ENCODE peak calls at places on chromosomes 2 and 18, in eight cellular contexts. P, D, C, S, F, I, N and M are unnamed samples.

GRCh38 chr2:12932192-12932591 is 215.5 kb downstream of the TRIB2 start:
- DNase-seq in P (no peak), D (no peak), C (no peak), S (no peak), F (no peak), I (no peak), N (no peak), M (no peak)

GRCh38 chr2:139177041-139177440 is 396.9 kb upstream of the NXPH2 start:
- DNase-seq in P (no peak), D (no peak), C (no peak), S (no peak), F (no peak), I (no peak), N (no peak), M (no peak)

GRCh38 chr2:48332286-48332685 is 197.7 kb upstream of the STON1 start:
- DNase-seq in P (no peak), D (no peak), C (no peak), S (no peak), F (no peak), I (peak; percentile 73), N (no peak), M (no peak)

GRCh38 chr18:10401930-10402329 is 52.5 kb upstream of the APCDD1 start:
- DNase-seq in P (no peak), D (no peak), C (no peak), S (no peak), F (no peak), I (no peak), N (no peak), M (no peak)

GRCh38 chr2:202768284-202768683 is 103.3 kb downstream of the ICA1L start:
- DNase-seq in P (no peak), D (no peak), C (no peak), S (no peak), F (no peak), I (no peak), N (no peak), M (no peak)

GRCh38 chr2:74688881-74689280 is 34.8 kb downstream of the SEMA4F start:
- DNase-seq in P (no peak), D (no peak), C (no peak), S (no peak), F (no peak), I (no peak), N (no peak), M (no peak)

GRCh38 chr2:186422226-186422625 is 63.8 kb upstream of the ZC3H15 start:
- DNase-seq in P (peak; percentile 83), D (no peak), C (no peak), S (no peak), F (peak; percentile 75), I (peak; percentile 96), N (no peak), M (peak; percentile 91)

GRCh38 chr2:45681675-45682074 is 30.2 kb downstream of the PRKCE start:
- DNase-seq in P (no peak), D (no peak), C (no peak), S (peak; percentile 79), F (no peak), I (peak; percentile 89), N (no peak), M (peak; percentile 44)

GRCh38 chr2:190181066-190181681 is 118.6 kb upstream of the MSTN start:
- DNase-seq in P (no peak), D (no peak), C (no peak), S (no peak), F (peak; percentile 62), I (peak; percentile 30), N (no peak), M (no peak)

GRCh38 chr18:34339155-34339554 is 114.4 kb upstream of the NOL4 start:
- DNase-seq in P (no peak), D (no peak), C (no peak), S (no peak), F (no peak), I (no peak), N (no peak), M (no peak)

GRCh38 chr2:17579605-17580318 is 39.3 kb downstream of the VSNL1 start:
- DNase-seq in P (no peak), D (peak; percentile 39), C (no peak), S (no peak), F (no peak), I (no peak), N (no peak), M (no peak)

GRCh38 chr18:55477537-55478300 is 110.3 kb downstream of the TCF4 start:
- DNase-seq in P (peak; percentile 68), D (no peak), C (no peak), S (no peak), F (peak; percentile 72), I (peak; percentile 73), N (no peak), M (no peak)

GRCh38 chr2:122136071-122136470 is 380.6 kb downstream of the TSN start:
- DNase-seq in P (no peak), D (no peak), C (no peak), S (no peak), F (no peak), I (peak; percentile 55), N (no peak), M (no peak)

GRCh38 chr2:57296795-57297517 is 749.6 kb upstream of the VRK2 start:
- DNase-seq in P (no peak), D (no peak), C (no peak), S (no peak), F (no peak), I (peak; percentile 51), N (no peak), M (no peak)

GRCh38 chr2:202158796-202159195 is 79.6 kb downstream of the SUMO1 start:
- DNase-seq in P (no peak), D (no peak), C (no peak), S (no peak), F (no peak), I (peak; percentile 29), N (no peak), M (no peak)

GRCh38 chr2:151959203-151959602 is 131.0 kb upstream of the ARL5A start:
- DNase-seq in P (peak; percentile 79), D (no peak), C (no peak), S (no peak), F (no peak), I (peak; percentile 1), N (no peak), M (no peak)

GRCh38 chr2:42328148-42328833 is 32.7 kb downstream of the COX7A2L start:
- DNase-seq in P (no peak), D (no peak), C (no peak), S (no peak), F (no peak), I (peak; percentile 68), N (no peak), M (peak; percentile 14)

GRCh38 chr2:143125647-143126046 is 3.6 kb upstream of the ARHGAP15 start:
- DNase-seq in P (no peak), D (no peak), C (no peak), S (no peak), F (no peak), I (peak; percentile 2), N (no peak), M (no peak)

GRCh38 chr2:143123911-143124310 is 5.3 kb upstream of the ARHGAP15 start:
- DNase-seq in P (no peak), D (no peak), C (no peak), S (no peak), F (no peak), I (no peak), N (no peak), M (no peak)

GRCh38 chr2:143132360-143132759 is 3.1 kb downstream of the ARHGAP15 start:
- DNase-seq in P (no peak), D (no peak), C (no peak), S (no peak), F (no peak), I (no peak), N (no peak), M (no peak)

GRCh38 chr2:143133783-143134182 is 4.6 kb downstream of the ARHGAP15 start:
- DNase-seq in P (no peak), D (no peak), C (no peak), S (no peak), F (no peak), I (no peak), N (no peak), M (no peak)

DNA sequence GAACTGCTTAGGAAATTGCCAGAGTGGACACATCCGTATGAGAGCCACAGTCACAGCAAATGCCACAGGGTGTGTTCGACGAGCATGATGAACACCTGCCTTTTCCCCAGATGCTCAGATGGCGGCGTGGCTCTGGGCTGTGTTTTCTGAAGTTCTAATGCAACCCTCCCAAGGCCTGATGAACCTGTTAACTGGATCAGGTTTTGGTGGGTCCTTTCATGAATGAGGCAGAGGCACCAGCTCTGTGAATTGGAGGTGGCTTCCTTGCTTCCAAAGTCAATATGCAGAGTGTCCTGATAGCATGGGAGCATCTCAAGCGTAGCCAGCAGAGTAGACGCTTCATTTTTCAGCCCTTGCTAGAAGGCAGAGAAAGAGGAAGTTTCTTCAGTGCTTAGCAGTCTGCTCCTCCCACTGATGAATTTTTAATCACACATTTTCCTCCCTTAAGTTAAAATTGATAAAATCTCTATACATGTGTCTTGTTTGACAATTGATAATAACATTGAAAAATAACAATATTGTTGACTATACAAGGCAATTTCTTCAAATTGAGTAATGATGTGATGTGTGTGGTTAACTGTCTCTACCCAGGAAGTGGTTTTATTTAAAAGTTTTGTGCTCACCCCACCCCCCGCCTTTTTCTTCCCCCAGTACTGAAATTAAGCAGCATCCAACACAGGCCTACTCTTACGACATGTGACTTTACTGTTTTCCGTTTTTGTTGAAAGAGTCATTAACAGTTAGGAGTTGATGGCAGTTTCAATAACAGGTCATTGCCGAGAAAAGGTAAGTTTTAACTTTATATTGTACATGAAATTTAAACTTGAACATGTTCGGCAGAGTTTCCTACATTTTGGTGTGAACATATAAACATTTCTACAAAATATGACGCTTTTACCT is at the start of gene ARHGAP15:
- DNase-seq in P (no peak), D (peak; percentile 39), C (peak; percentile 59), S (no peak), F (no peak), I (no peak), N (no peak), M (no peak)
- H3K4me3 ChIP-seq in P (peak within 1 kb of the TSS; percentile 21), D (no peak within 1 kb of the TSS), C (peak within 1 kb of the TSS; percentile 35), S (no peak within 1 kb of the TSS), F (no peak within 1 kb of the TSS), I (no peak within 1 kb of the TSS), N (peak within 1 kb of the TSS; percentile 34), M (no peak within 1 kb of the TSS)

GRCh38 chr2:239688098-239688497 is 287.3 kb upstream of the HDAC4 start:
- DNase-seq in P (no peak), D (no peak), C (peak; percentile 22), S (no peak), F (peak; percentile 13), I (no peak), N (peak; percentile 63), M (no peak)
- TF ChIP-seq CTCF in P (no peak), D (no peak), C (no peak), S (peak; percentile 24), F (no peak), I (no peak), N (no peak), M (no peak)

DNA sequence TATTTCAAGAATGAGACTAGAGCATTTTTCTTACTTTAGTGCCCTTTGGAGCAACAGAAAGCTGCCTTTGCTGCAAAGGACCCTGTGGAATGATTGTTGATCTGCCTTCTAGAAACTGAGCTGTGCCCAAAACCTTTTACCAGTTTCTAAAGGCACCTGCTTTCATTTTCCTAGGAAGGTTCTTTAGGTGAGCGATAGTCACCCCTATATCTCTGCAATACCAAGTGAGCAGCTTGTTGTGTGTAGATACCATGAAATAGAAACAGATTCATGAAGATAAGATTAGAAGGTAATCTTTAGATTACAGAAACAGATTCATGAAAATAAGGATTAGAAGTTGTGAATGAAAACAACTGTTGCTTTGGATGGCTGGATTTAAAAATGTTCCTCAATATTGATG is 202.3 kb downstream of the PLCL1 start:
- DNase-seq in P (no peak), D (no peak), C (no peak), S (no peak), F (no peak), I (no peak), N (no peak), M (no peak)
- H3K4me3 ChIP-seq in P (no peak overlapping the region), D (no peak overlapping the region), C (no peak overlapping the region), S (no peak overlapping the region), F (no peak overlapping the region), I (no peak overlapping the region), N (no peak overlapping the region), M (no peak overlapping the region)

GRCh38 chr2:130342533-130343275 is at the start of gene IMP4:
- DNase-seq in P (peak; percentile 99), D (peak; percentile 97), C (peak; percentile 97), S (peak; percentile 97), F (peak; percentile 99), I (peak; percentile 100), N (peak; percentile 95), M (peak; percentile 98)
- TF ChIP-seq CTCF in P (peak; percentile 9), D (peak; percentile 56), C (peak; percentile 44), S (peak; percentile 35), F (no peak), I (peak; percentile 33), N (peak; percentile 40), M (peak; percentile 41)